ENCODE peak calls at places on chromosome 6, in seven cellular contexts. C, U, T, W, H, V and K are unnamed samples.

GRCh38 chr6:52551483-52552277 is 25.2 kb downstream of the TRAM2 start:
- DNase-seq in C (no peak), U (peak), V (peak), T (peak), H (peak), W (peak), K (peak)

GRCh38 chr6:95785785-95786184 is 208.4 kb downstream of the MANEA start:
- DNase-seq in H (no peak), V (no peak), W (no peak), C (no peak), T (no peak), U (no peak), K (no peak)

GRCh38 chr6:71480577-71480976 is 192.0 kb downstream of the OGFRL1 start:
- DNase-seq in W (no peak), V (no peak), T (no peak), C (no peak), H (no peak), U (no peak), K (no peak)

GRCh38 chr6:9621276-9621675 is 793.6 kb downstream of the TFAP2A start:
- DNase-seq in U (no peak), T (no peak), V (no peak), W (peak), H (no peak), C (no peak), K (no peak)

GRCh38 chr6:137646506-137646905 is 152.3 kb upstream of the OLIG3 start:
- DNase-seq in H (no peak), W (no peak), V (no peak), T (no peak), U (no peak), C (no peak), K (no peak)

GRCh38 chr6:79269877-79270276 is 35.4 kb upstream of the HMGN3 start:
- DNase-seq in U (no peak), T (no peak), V (no peak), W (peak), H (no peak), C (no peak), K (no peak)

GRCh38 chr6:44157152-44157521 is 1.5 kb upstream of the CAPN11 start:
- DNase-seq in H (no peak), C (no peak), W (no peak), V (no peak), T (no peak), U (no peak), K (no peak)

GRCh38 chr6:46772038-46772437 is 21.2 kb upstream of the MEP1A start:
- DNase-seq in H (no peak), W (no peak), V (no peak), U (no peak), T (no peak), C (no peak), K (no peak)

GRCh38 chr6:123415844-123416468 is 220.8 kb downstream of the TRDN start:
- DNase-seq in H (peak), W (peak), V (peak), U (no peak), T (peak), C (no peak), K (no peak)

GRCh38 chr6:169224185-169224695 is 29.4 kb downstream of the THBS2 start:
- DNase-seq in W (no peak), U (peak), C (no peak), T (peak), V (peak), H (no peak), K (no peak)